ENCODE peak calls at places on chromosomes 6 and 20, in five cellular contexts. One of them, this sample, is unnamed.

GRCh38 chr6:117677553-117678131 is 2.4 kb downstream of the NUS1 start:
- DNase-seq in mammary epithelial cell: peak
- DNase-seq in GM23248: peak
- DNase-seq in neuronal stem cell: no peak
- DNase-seq in GM23338: no peak
- DNase-seq in this sample: no peak

GRCh38 chr6:7684843-7685242 is 41.1 kb upstream of the BMP6 start:
- DNase-seq in neuronal stem cell: peak
- DNase-seq in GM23248: no peak
- DNase-seq in GM23338: peak
- DNase-seq in mammary epithelial cell: no peak
- DNase-seq in this sample: no peak

GRCh38 chr6:45697605-45698004 is 318.1 kb downstream of the CLIC5 start:
- DNase-seq in GM23338: no peak
- DNase-seq in GM23248: peak
- DNase-seq in neuronal stem cell: peak
- DNase-seq in mammary epithelial cell: peak
- DNase-seq in this sample: no peak

GRCh38 chr20:32524871-32525501 is 60.1 kb downstream of the NOL4L start:
- DNase-seq in GM23338: no peak
- DNase-seq in GM23248: no peak
- DNase-seq in neuronal stem cell: no peak
- DNase-seq in mammary epithelial cell: no peak
- DNase-seq in this sample: no peak

GRCh38 chr6:134235937-134236751 is 81.8 kb downstream of the SGK1 start:
- DNase-seq in GM23338: no peak
- DNase-seq in GM23248: peak
- DNase-seq in neuronal stem cell: no peak
- DNase-seq in mammary epithelial cell: peak
- DNase-seq in this sample: peak

GRCh38 chr6:30883743-30884520 is at the start of gene DDR1:
- DNase-seq in mammary epithelial cell: peak
- DNase-seq in GM23248: peak
- DNase-seq in neuronal stem cell: peak
- DNase-seq in GM23338: peak
- DNase-seq in this sample: no peak

GRCh38 chr6:114747995-114748625 is 405.3 kb upstream of the HS3ST5 start:
- DNase-seq in mammary epithelial cell: peak
- DNase-seq in GM23248: peak
- DNase-seq in neuronal stem cell: peak
- DNase-seq in GM23338: peak
- DNase-seq in this sample: peak

GRCh38 chr20:43916073-43916874 is 1.6 kb downstream of the TOX2 start:
- DNase-seq in GM23338: peak
- DNase-seq in GM23248: peak
- DNase-seq in neuronal stem cell: no peak
- DNase-seq in mammary epithelial cell: no peak
- DNase-seq in this sample: no peak

GRCh38 chr6:158603261-158604047 is 41.1 kb downstream of the DYNLT1 start:
- DNase-seq in GM23338: no peak
- DNase-seq in neuronal stem cell: no peak
- DNase-seq in mammary epithelial cell: no peak
- DNase-seq in GM23248: no peak
- DNase-seq in this sample: no peak

GRCh38 chr6:108621117-108621516 is 60.4 kb downstream of the FOXO3 start:
- DNase-seq in GM23338: no peak
- DNase-seq in mammary epithelial cell: peak
- DNase-seq in neuronal stem cell: no peak
- DNase-seq in GM23248: peak
- DNase-seq in this sample: no peak

GRCh38 chr20:51326241-51326819 is 216.2 kb downstream of the NFATC2 start:
- DNase-seq in mammary epithelial cell: no peak
- DNase-seq in GM23248: peak
- DNase-seq in neuronal stem cell: peak
- DNase-seq in GM23338: peak
- DNase-seq in this sample: peak

GRCh38 chr6:17859846-17860245 is 127.6 kb downstream of the KIF13A start:
- DNase-seq in GM23248: no peak
- DNase-seq in neuronal stem cell: no peak
- DNase-seq in mammary epithelial cell: no peak
- DNase-seq in GM23338: no peak
- DNase-seq in this sample: no peak

GRCh38 chr6:158237656-158238055 is 69.5 kb downstream of the GTF2H5 start:
- DNase-seq in GM23338: no peak
- DNase-seq in mammary epithelial cell: no peak
- DNase-seq in neuronal stem cell: no peak
- DNase-seq in GM23248: peak
- DNase-seq in this sample: no peak

GRCh38 chr6:141521440-141521839 is 611.3 kb upstream of the GJE1 start:
- DNase-seq in GM23248: peak
- DNase-seq in neuronal stem cell: no peak
- DNase-seq in GM23338: no peak
- DNase-seq in mammary epithelial cell: peak
- DNase-seq in this sample: no peak

GRCh38 chr20:2084703-2085102 is 16.9 kb upstream of the STK35 start:
- DNase-seq in neuronal stem cell: no peak
- DNase-seq in GM23338: no peak
- DNase-seq in mammary epithelial cell: peak
- DNase-seq in GM23248: peak
- DNase-seq in this sample: no peak

GRCh38 chr6:47306887-47307286 is 2.8 kb downstream of the TNFRSF21 start:
- DNase-seq in neuronal stem cell: no peak
- DNase-seq in mammary epithelial cell: peak
- DNase-seq in GM23338: no peak
- DNase-seq in GM23248: peak
- DNase-seq in this sample: no peak

GRCh38 chr6:168698923-168699322 is 257.9 kb downstream of the SMOC2 start:
- DNase-seq in GM23248: no peak
- DNase-seq in neuronal stem cell: no peak
- DNase-seq in GM23338: no peak
- DNase-seq in mammary epithelial cell: no peak
- DNase-seq in this sample: no peak

GRCh38 chr20:57581202-57582028 is 20.5 kb downstream of the PCK1 start:
- DNase-seq in mammary epithelial cell: no peak
- DNase-seq in GM23338: no peak
- DNase-seq in neuronal stem cell: no peak
- DNase-seq in GM23248: no peak
- DNase-seq in this sample: no peak

GRCh38 chr6:39044181-39044580 is 4.4 kb upstream of the GLP1R start:
- DNase-seq in GM23338: no peak
- DNase-seq in GM23248: no peak
- DNase-seq in neuronal stem cell: no peak
- DNase-seq in mammary epithelial cell: peak
- DNase-seq in this sample: no peak

GRCh38 chr20:51036827-51037229 is 13.9 kb upstream of the KCNG1 start:
- DNase-seq in neuronal stem cell: no peak
- DNase-seq in mammary epithelial cell: peak
- DNase-seq in GM23338: no peak
- DNase-seq in GM23248: peak
- DNase-seq in this sample: no peak

GRCh38 chr20:33832113-33832853 is 21.1 kb downstream of the CHMP4B start:
- DNase-seq in mammary epithelial cell: no peak
- DNase-seq in GM23248: no peak
- DNase-seq in neuronal stem cell: no peak
- DNase-seq in GM23338: peak
- DNase-seq in this sample: no peak

GRCh38 chr6:52992980-52993379 is 2.1 kb downstream of the GSTA4 start:
- DNase-seq in mammary epithelial cell: peak
- DNase-seq in neuronal stem cell: no peak
- DNase-seq in GM23338: no peak
- DNase-seq in GM23248: peak
- DNase-seq in this sample: no peak

GRCh38 chr6:149060985-149061760 is 256.3 kb upstream of the TAB2 start:
- DNase-seq in mammary epithelial cell: no peak
- DNase-seq in GM23338: no peak
- DNase-seq in neuronal stem cell: no peak
- DNase-seq in GM23248: no peak
- DNase-seq in this sample: no peak

GRCh38 chr20:8303651-8304050 is 171.6 kb downstream of the PLCB1 start:
- DNase-seq in GM23248: no peak
- DNase-seq in GM23338: no peak
- DNase-seq in mammary epithelial cell: no peak
- DNase-seq in neuronal stem cell: no peak
- DNase-seq in this sample: no peak

GRCh38 chr6:81148726-81149125 is 603.8 kb downstream of the TENT5A start:
- DNase-seq in GM23248: no peak
- DNase-seq in neuronal stem cell: no peak
- DNase-seq in mammary epithelial cell: no peak
- DNase-seq in GM23338: no peak
- DNase-seq in this sample: no peak

GRCh38 chr6:2369606-2370005 is 124.2 kb upstream of the GMDS start:
- DNase-seq in GM23338: no peak
- DNase-seq in mammary epithelial cell: no peak
- DNase-seq in GM23248: no peak
- DNase-seq in neuronal stem cell: no peak
- DNase-seq in this sample: peak

GRCh38 chr6:38170666-38171065 is 351.1 kb downstream of the ZFAND3 start:
- DNase-seq in mammary epithelial cell: no peak
- DNase-seq in GM23248: no peak
- DNase-seq in neuronal stem cell: no peak
- DNase-seq in GM23338: no peak
- DNase-seq in this sample: no peak

GRCh38 chr6:139369068-139369467 is 5.4 kb downstream of the CITED2 start:
- DNase-seq in neuronal stem cell: peak
- DNase-seq in GM23248: no peak
- DNase-seq in mammary epithelial cell: no peak
- DNase-seq in GM23338: peak
- DNase-seq in this sample: no peak

GRCh38 chr20:49098136-49098535 is 52.0 kb downstream of the CSE1L start:
- DNase-seq in mammary epithelial cell: no peak
- DNase-seq in GM23248: no peak
- DNase-seq in GM23338: no peak
- DNase-seq in neuronal stem cell: no peak
- DNase-seq in this sample: no peak

GRCh38 chr6:168037856-168038255 is 40.4 kb downstream of the KIF25 start:
- DNase-seq in neuronal stem cell: no peak
- DNase-seq in GM23248: no peak
- DNase-seq in GM23338: no peak
- DNase-seq in mammary epithelial cell: peak
- DNase-seq in this sample: no peak

GRCh38 chr20:43999848-44000247 is 85.2 kb downstream of the TOX2 start:
- DNase-seq in GM23338: no peak
- DNase-seq in GM23248: no peak
- DNase-seq in mammary epithelial cell: no peak
- DNase-seq in neuronal stem cell: no peak
- DNase-seq in this sample: no peak

GRCh38 chr6:123329337-123329736 is 307.4 kb downstream of the TRDN start:
- DNase-seq in GM23248: no peak
- DNase-seq in GM23338: peak
- DNase-seq in neuronal stem cell: no peak
- DNase-seq in mammary epithelial cell: no peak
- DNase-seq in this sample: no peak

GRCh38 chr6:21259660-21260059 is 333.9 kb upstream of the SOX4 start:
- DNase-seq in mammary epithelial cell: no peak
- DNase-seq in GM23338: no peak
- DNase-seq in GM23248: no peak
- DNase-seq in neuronal stem cell: no peak
- DNase-seq in this sample: no peak

GRCh38 chr6:132088150-132088549 is 137.0 kb upstream of the CCN2 start:
- DNase-seq in GM23338: no peak
- DNase-seq in mammary epithelial cell: no peak
- DNase-seq in GM23248: no peak
- DNase-seq in neuronal stem cell: no peak
- DNase-seq in this sample: no peak
- H2AFZ ChIP-seq in GM23338: no peak
- H2AFZ ChIP-seq in mammary epithelial cell: no peak
- H2AFZ ChIP-seq in GM23248: no peak
- H2AFZ ChIP-seq in neuronal stem cell: no peak
- H2AFZ ChIP-seq in this sample: no peak

GRCh38 chr20:61967300-61967699 is 98.4 kb downstream of the TAF4 start:
- DNase-seq in GM23338: no peak
- DNase-seq in mammary epithelial cell: no peak
- DNase-seq in neuronal stem cell: no peak
- DNase-seq in GM23248: no peak
- DNase-seq in this sample: no peak

GRCh38 chr20:61964675-61965605 is 100.7 kb downstream of the TAF4 start:
- DNase-seq in GM23248: no peak
- DNase-seq in neuronal stem cell: no peak
- DNase-seq in GM23338: peak
- DNase-seq in mammary epithelial cell: no peak
- DNase-seq in this sample: no peak

GRCh38 chr20:61963885-61964674 is 101.6 kb downstream of the TAF4 start:
- DNase-seq in neuronal stem cell: no peak
- DNase-seq in GM23248: no peak
- DNase-seq in mammary epithelial cell: no peak
- DNase-seq in GM23338: no peak
- DNase-seq in this sample: no peak

GRCh38 chr20:61966492-61967244 is 99.0 kb downstream of the TAF4 start:
- DNase-seq in mammary epithelial cell: no peak
- DNase-seq in neuronal stem cell: no peak
- DNase-seq in GM23248: no peak
- DNase-seq in GM23338: no peak
- DNase-seq in this sample: no peak

GRCh38 chr20:61965606-61966491 is 99.8 kb downstream of the TAF4 start:
- DNase-seq in GM23338: peak
- DNase-seq in mammary epithelial cell: no peak
- DNase-seq in GM23248: no peak
- DNase-seq in neuronal stem cell: no peak
- DNase-seq in this sample: no peak
- H2AFZ ChIP-seq in GM23338: no peak
- H2AFZ ChIP-seq in mammary epithelial cell: no peak
- H2AFZ ChIP-seq in GM23248: no peak
- H2AFZ ChIP-seq in neuronal stem cell: no peak
- H2AFZ ChIP-seq in this sample: no peak

DNA sequence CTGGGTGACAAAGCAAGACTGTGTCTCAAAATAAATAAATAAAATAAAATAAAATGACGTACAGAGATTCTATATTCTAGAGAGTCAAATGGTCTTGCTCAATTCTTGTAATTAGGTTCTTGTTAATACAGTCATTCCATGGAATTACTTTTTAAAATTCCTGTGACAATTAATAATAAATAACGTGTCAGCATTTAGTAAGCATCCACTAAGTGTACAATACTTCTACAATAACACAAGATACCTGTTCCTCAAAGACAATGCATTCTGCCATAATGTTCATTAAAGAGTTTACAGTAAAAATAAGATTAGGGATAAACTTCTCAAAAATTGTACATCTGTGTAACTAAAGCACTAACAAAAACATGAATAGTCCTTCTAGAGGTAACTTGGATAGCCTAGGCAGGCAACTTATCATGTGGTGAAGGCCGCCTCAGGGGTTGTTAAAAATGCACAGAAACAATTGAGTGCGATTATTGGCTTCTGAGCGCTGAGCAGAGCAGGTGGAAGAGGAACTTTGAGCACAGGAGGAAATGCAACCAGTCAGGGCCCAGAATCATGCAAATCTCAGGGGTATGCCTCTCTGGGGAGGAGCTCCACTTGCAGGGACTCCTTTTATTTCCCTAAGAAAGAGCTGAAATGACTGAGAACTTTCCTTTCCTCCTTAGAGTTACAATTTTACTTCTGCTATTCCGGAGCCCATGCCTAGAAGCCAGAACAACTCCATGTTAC is 37.1 kb downstream of the QRSL1 start:
- DNase-seq in GM23338: peak
- DNase-seq in GM23248: no peak
- DNase-seq in mammary epithelial cell: no peak
- DNase-seq in neuronal stem cell: no peak
- DNase-seq in this sample: no peak
- H2AFZ ChIP-seq in GM23338: no peak
- H2AFZ ChIP-seq in GM23248: no peak
- H2AFZ ChIP-seq in mammary epithelial cell: no peak
- H2AFZ ChIP-seq in neuronal stem cell: no peak
- H2AFZ ChIP-seq in this sample: no peak

GRCh38 chr6:14335071-14335470 is 217.5 kb downstream of the CD83 start:
- DNase-seq in mammary epithelial cell: no peak
- DNase-seq in neuronal stem cell: no peak
- DNase-seq in GM23248: no peak
- DNase-seq in GM23338: no peak
- DNase-seq in this sample: no peak
- H2AFZ ChIP-seq in mammary epithelial cell: no peak
- H2AFZ ChIP-seq in neuronal stem cell: no peak
- H2AFZ ChIP-seq in GM23248: no peak
- H2AFZ ChIP-seq in GM23338: peak
- H2AFZ ChIP-seq in this sample: no peak